ENCODE peak calls at places on chromosomes 11 and 22, in eight cellular contexts. L, D, X, T, I, C, Z and J are unnamed samples. For H3K4me1 and H3K9me3, the result is how much of the 10 kb centered on the place peaks cover.

GRCh38 chr11:125110506-125110905 is 920 bp downstream of the TMEM218 start:
- DNase-seq in X (no peak), T (no peak), L (no peak), Z (peak), D (no peak), I (no peak), C (no peak), J (no peak)

GRCh38 chr22:38305481-38306448 is 11.5 kb downstream of the CSNK1E start:
- DNase-seq in X (no peak), L (peak), T (no peak), I (peak), D (no peak), C (no peak), Z (peak), J (peak)

GRCh38 chr11:29395555-29396072 is 621.2 kb downstream of the KCNA4 start:
- DNase-seq in T (no peak), L (no peak), X (no peak), Z (no peak), I (no peak), D (no peak), C (no peak), J (no peak)

GRCh38 chr11:70494559-70495350 is 96.4 kb downstream of the CTTN start:
- DNase-seq in D (no peak), I (no peak), L (no peak), X (peak), T (peak), C (no peak), Z (no peak), J (no peak)

GRCh38 chr22:41564563-41564962 is 3.8 kb downstream of the CSDC2 start:
- DNase-seq in X (no peak), Z (no peak), L (no peak), T (no peak), D (no peak), I (no peak), C (no peak), J (no peak)

GRCh38 chr11:44445500-44446340 is 119.7 kb upstream of the CD82 start:
- DNase-seq in I (no peak), X (no peak), L (no peak), D (no peak), Z (peak), C (no peak), T (no peak), J (no peak)

GRCh38 chr11:111510311-111510710 is 1.9 kb downstream of the BTG4 start:
- DNase-seq in T (no peak), X (no peak), Z (no peak), D (no peak), C (no peak), I (no peak), L (no peak), J (no peak)

GRCh38 chr22:47237890-47238480 is 475.5 kb downstream of the TBC1D22A start:
- DNase-seq in D (no peak), L (no peak), T (no peak), X (no peak), Z (no peak), C (no peak), I (no peak), J (no peak)

GRCh38 chr22:40572976-40573375 is 63.5 kb downstream of the MRTFA start:
- DNase-seq in D (no peak), I (no peak), X (no peak), C (no peak), T (no peak), Z (no peak), L (no peak), J (no peak)

GRCh38 chr22:23097412-23098229 is 27.3 kb downstream of the GNAZ start:
- DNase-seq in C (no peak), T (no peak), Z (no peak), D (no peak), L (no peak), I (no peak), X (no peak), J (no peak)

GRCh38 chr11:36186340-36186739 is 102.9 kb downstream of the COMMD9 start:
- DNase-seq in Z (no peak), D (no peak), T (no peak), I (no peak), X (no peak), L (no peak), C (no peak), J (no peak)

GRCh38 chr11:78223320-78223954 is 34.7 kb downstream of the USP35 start:
- DNase-seq in X (no peak), L (peak), D (no peak), Z (no peak), C (no peak), T (no peak), I (no peak), J (no peak)

GRCh38 chr22:17106785-17107546 is 14.2 kb downstream of the TMEM121B start:
- DNase-seq in Z (no peak), T (no peak), L (no peak), X (peak), I (no peak), C (no peak), D (peak), J (peak)

GRCh38 chr11:6206456-6207180 is 1.3 kb downstream of the C11orf42 start:
- DNase-seq in I (no peak), T (no peak), L (no peak), X (no peak), Z (no peak), C (no peak), D (no peak), J (no peak)

GRCh38 chr11:95058622-95059021 is 8.1 kb upstream of the SRSF8 start:
- DNase-seq in Z (no peak), X (no peak), I (no peak), L (no peak), C (no peak), T (no peak), D (no peak), J (no peak)

GRCh38 chr11:68521962-68522626 is 61.5 kb downstream of the PPP6R3 start:
- DNase-seq in Z (no peak), L (no peak), D (no peak), C (no peak), I (no peak), T (no peak), X (no peak), J (no peak)

GRCh38 chr22:47563406-47564157 is 801.1 kb downstream of the TBC1D22A start:
- DNase-seq in I (no peak), T (no peak), D (no peak), C (no peak), X (no peak), L (no peak), Z (no peak), J (no peak)

GRCh38 chr11:42901084-42901483 is 410.7 kb upstream of the API5 start:
- DNase-seq in T (no peak), I (no peak), D (no peak), X (no peak), Z (no peak), L (no peak), C (no peak), J (no peak)

GRCh38 chr11:121580154-121580553 is 127.4 kb upstream of the SORL1-AS1 start:
- DNase-seq in L (no peak), I (no peak), Z (no peak), X (no peak), D (no peak), T (no peak), C (no peak), J (no peak)

GRCh38 chr11:7577226-7577882 is 63.6 kb downstream of the PPFIBP2 start:
- DNase-seq in T (peak), L (no peak), X (no peak), I (no peak), D (peak), C (no peak), Z (no peak), J (no peak)

GRCh38 chr11:7576671-7577225 is 62.9 kb downstream of the PPFIBP2 start:
- DNase-seq in L (no peak), I (no peak), Z (no peak), D (peak), C (no peak), X (no peak), T (peak), J (no peak)

GRCh38 chr11:7577883-7578242 is 64.1 kb downstream of the PPFIBP2 start:
- DNase-seq in I (no peak), Z (no peak), L (no peak), D (no peak), X (no peak), T (no peak), C (no peak), J (no peak)

GRCh38 chr11:7579226-7579825 is 65.5 kb downstream of the PPFIBP2 start:
- DNase-seq in C (no peak), I (no peak), T (no peak), D (peak), L (no peak), Z (no peak), X (no peak), J (no peak)

GRCh38 chr11:7578276-7578955 is 64.6 kb downstream of the PPFIBP2 start:
- DNase-seq in Z (no peak), I (no peak), D (no peak), L (no peak), X (no peak), T (no peak), C (no peak), J (no peak)
- H3K4me1 ChIP-seq in Z (under half), I (under half), D (half or more), L (under half), X (half or more), T (half or more), C (under half), J (under half)

GRCh38 chr22:44914026-44914721 is 95.6 kb downstream of the PHF21B start:
- DNase-seq in T (no peak), D (no peak), C (no peak), X (no peak), Z (peak), I (no peak), L (no peak), J (no peak)

GRCh38 chr22:44916281-44917231 is 93.2 kb downstream of the PHF21B start:
- DNase-seq in I (no peak), X (peak), L (no peak), Z (peak), T (no peak), D (no peak), C (no peak), J (no peak)

GRCh38 chr22:44909241-44909640 is 100.6 kb downstream of the PHF21B start:
- DNase-seq in L (no peak), D (no peak), C (no peak), X (no peak), Z (peak), I (no peak), T (no peak), J (no peak)

GRCh38 chr22:44915441-44915840 is 94.4 kb downstream of the PHF21B start:
- DNase-seq in L (no peak), X (peak), Z (peak), D (no peak), T (no peak), C (no peak), I (no peak), J (no peak)

GRCh38 chr22:44913198-44913983 is 96.4 kb downstream of the PHF21B start:
- DNase-seq in X (peak), L (no peak), C (no peak), T (peak), I (no peak), Z (peak), D (no peak), J (no peak)
- H3K9me3 ChIP-seq in X (under half), L (under half), C (under half), T (under half), I (under half), Z (under half), D (under half), J (under half)

DNA sequence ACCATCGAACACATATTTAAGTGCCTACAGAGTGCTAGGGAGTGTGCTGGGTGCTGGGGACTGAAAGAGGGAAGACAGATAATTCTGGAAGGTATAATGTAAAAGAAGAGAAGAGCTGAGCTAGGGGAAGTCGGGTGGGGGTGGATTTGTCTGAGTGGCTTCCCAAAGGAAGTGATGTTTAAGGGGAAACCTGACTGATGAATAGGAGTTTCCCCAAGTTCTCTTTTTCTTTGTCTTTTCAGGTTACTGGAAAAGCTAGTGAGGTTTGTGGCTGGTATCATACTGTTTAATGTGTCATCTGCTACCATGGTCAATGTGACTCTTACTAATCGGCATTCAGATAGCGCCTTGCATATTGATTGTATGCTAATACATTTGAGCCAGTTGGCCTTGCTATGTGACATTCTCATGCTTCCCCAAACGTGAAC is 151.6 kb upstream of the MTMR2 start:
- DNase-seq in D (no peak), C (no peak), I (no peak), L (no peak), X (no peak), Z (no peak), T (no peak), J (no peak)
- H3K4me1 ChIP-seq in D (under half), C (under half), I (under half), L (under half), X (under half), Z (under half), T (under half), J (under half)

GRCh38 chr22:49097171-49097925 is 730.3 kb downstream of the BRD1 start:
- DNase-seq in T (no peak), I (no peak), Z (no peak), X (no peak), C (no peak), D (no peak), L (no peak), J (no peak)
- H3K9me3 ChIP-seq in T (under half), I (under half), Z (under half), X (under half), C (under half), D (under half), L (under half), J (under half)